ENCODE peak calls at places on chromosomes 12 and 14, in six cellular contexts. F is RWPE2; S is colonic mucosa; W is aorta; T is IMR-90; N is CD4-positive, CD25-positive, alpha-beta regulatory T cell. K is an unnamed sample. For H3K4me1 and H3K36me3, the result is how much of the 10 kb centered on the place peaks cover.

GRCh38 chr12:26700430-26700829 is 132.6 kb downstream of the ITPR2 start:
- DNase-seq in W (no peak), F (no peak), T (no peak), N (no peak), S (no peak), K (no peak)

GRCh38 chr14:105180598-105181528 is at the start of gene NUDT14:
- DNase-seq in N (peak), S (peak), W (peak), T (peak), F (no peak), K (peak)

GRCh38 chr12:115474525-115475353 is 790.8 kb upstream of the TBX3 start:
- DNase-seq in W (no peak), S (no peak), N (no peak), F (no peak), T (no peak), K (peak)

GRCh38 chr14:36438883-36439282 is 81.1 kb downstream of the NKX2-1 start:
- DNase-seq in F (no peak), S (no peak), T (no peak), N (no peak), W (no peak), K (no peak)

GRCh38 chr12:3135522-3136461 is 58.6 kb downstream of the TSPAN9 start:
- DNase-seq in N (peak), S (peak), T (peak), F (no peak), W (peak), K (peak)

GRCh38 chr14:53331247-53331646 is 178.1 kb upstream of the DDHD1 start:
- DNase-seq in T (peak), F (no peak), S (no peak), W (no peak), N (no peak), K (no peak)

GRCh38 chr14:90696728-90697127 is 119.5 kb downstream of the TTC7B start:
- DNase-seq in F (no peak), N (no peak), S (no peak), T (no peak), W (no peak), K (no peak)

GRCh38 chr12:52561880-52562449 is 9.0 kb upstream of the KRT71 start:
- DNase-seq in F (no peak), T (no peak), W (no peak), N (no peak), S (no peak), K (no peak)

GRCh38 chr14:21704340-21704737 is 30.7 kb upstream of the OR4E1 start:
- DNase-seq in N (no peak), F (no peak), T (no peak), S (peak), W (no peak), K (no peak)

GRCh38 chr14:36672095-36672494 is 10.4 kb downstream of the PAX9 start:
- DNase-seq in T (no peak), W (no peak), F (no peak), N (no peak), S (no peak), K (no peak)

GRCh38 chr14:29925106-29925722 is 2.4 kb downstream of the PRKD1 start:
- DNase-seq in W (no peak), F (no peak), S (no peak), T (peak), N (no peak), K (no peak)
- H3K4me3 ChIP-seq in W (peak), F (no peak), S (no peak), T (peak), N (no peak), K (no peak)

GRCh38 chr12:123939716-123940626 is 32.7 kb downstream of the CCDC92 start:
- DNase-seq in F (no peak), T (no peak), W (no peak), N (no peak), S (no peak), K (no peak)
- H3K4me1 ChIP-seq in F (under half), T (under half), W (under half), N (under half), S (under half), K (under half)

DNA sequence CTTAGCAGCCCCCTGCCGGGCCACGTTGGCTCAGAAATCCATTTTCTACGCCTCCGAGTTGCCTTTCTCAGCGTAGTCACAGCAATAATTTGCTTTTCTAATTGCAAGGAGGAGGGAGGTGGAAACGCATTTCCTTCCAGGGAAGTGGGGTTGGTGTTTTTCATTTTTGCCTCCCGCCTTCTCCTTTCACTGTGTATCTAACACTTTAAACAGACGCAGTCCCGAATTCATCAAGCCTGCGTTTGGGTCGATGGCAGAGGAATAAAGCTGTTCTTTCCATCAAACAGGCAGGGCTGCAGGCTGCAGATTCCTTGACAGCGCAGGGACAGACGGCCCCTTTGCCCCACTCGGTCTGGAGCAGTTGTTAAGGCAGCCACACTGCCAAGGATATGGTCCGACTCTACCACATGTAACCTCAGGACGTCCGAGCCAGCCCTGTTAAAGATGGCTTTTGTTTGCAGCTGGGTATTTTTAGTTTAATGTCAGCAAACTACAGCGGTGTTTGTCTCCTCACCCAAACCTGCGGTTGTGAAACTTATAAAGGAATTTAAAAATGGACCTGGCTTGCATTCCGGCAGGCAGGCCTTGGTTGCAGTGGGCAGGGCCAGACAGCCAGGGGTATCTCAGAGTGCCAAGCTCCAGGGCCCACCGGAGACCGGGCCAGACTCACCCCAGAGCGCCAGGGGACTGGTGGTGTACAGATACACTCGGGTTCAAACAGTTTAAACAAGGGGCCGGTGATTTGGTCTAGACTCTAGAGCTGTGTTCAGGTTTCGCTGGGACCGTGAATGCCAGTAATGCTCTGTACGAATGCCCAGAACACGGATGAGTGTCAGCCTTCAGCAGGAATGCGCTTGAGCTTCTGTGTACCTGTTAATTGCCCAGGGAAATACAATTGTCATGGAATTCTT is 2.2 kb downstream of the CHST11 start:
- DNase-seq in W (peak), T (no peak), F (no peak), S (peak), N (no peak), K (no peak)
- H3K36me3 ChIP-seq in W (under half), T (under half), F (under half), S (under half), N (under half), K (under half)

DNA sequence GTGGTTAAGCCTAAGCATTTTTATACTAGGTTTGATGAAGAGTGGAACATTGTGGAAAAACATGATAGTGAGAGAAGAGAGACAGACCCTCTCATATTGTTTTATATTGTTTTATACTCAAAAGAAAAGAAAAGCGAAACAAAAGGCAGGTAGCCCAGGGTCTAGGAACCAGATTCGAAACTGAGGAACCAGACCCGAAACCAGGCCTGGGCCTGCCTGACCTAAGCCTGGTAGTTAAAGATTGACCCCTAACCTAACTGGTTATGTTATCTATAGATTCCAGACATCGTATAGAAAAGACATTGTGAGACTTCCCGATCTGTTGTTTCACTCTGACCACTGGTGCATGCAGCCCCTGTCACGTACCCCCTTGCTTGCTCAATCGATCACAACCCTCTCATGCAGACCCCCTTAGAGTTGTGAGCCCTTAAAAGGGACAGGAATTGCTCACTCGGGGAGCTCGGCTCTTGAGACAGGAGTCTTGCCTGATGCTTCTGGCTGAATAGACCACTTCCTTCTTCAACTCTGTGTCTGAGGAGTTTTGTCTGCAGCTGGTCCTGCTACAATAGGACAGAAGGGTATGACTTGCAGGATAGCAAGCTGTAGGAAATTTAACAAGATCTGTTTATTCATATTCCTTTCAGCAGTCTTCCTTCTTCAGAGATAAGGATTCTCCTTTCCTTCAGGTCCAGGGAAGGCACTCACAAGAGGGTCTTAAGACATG is 147.1 kb upstream of the PLEKHA5 start:
- DNase-seq in T (no peak), N (no peak), F (no peak), W (no peak), S (no peak), K (no peak)
- H3K4me3 ChIP-seq in T (no peak), N (no peak), F (no peak), W (no peak), S (no peak), K (no peak)

DNA sequence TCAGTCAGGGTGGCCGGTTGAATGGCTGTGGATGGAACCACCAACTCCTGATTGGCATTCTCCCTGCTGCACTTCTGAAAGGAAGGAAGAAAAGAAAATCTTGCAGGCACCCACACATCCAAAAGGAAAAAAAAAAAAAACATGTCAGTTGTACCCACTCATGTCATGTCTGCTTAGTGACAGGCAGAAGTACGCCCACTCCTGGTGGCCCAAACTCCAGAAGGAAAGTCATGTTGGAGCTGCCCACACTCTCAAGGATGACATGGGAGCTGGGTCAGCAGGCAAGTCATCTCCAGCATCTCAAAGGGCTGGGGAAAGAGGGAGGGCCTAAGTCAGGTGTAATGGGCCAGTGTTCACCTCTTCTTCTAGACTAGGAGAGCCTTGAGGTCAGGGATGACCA is 1079.1 kb downstream of the BCL11B start:
- DNase-seq in N (no peak), W (no peak), F (no peak), S (no peak), T (no peak), K (no peak)
- H3K4me1 ChIP-seq in N (half or more), W (under half), F (under half), S (under half), T (under half), K (under half)

GRCh38 chr12:6526201-6526600 is 8.1 kb upstream of the GAPDH start:
- DNase-seq in W (no peak), F (no peak), N (no peak), T (no peak), S (no peak), K (no peak)
- H3K36me3 ChIP-seq in W (under half), F (half or more), N (half or more), T (half or more), S (under half), K (under half)

DNA sequence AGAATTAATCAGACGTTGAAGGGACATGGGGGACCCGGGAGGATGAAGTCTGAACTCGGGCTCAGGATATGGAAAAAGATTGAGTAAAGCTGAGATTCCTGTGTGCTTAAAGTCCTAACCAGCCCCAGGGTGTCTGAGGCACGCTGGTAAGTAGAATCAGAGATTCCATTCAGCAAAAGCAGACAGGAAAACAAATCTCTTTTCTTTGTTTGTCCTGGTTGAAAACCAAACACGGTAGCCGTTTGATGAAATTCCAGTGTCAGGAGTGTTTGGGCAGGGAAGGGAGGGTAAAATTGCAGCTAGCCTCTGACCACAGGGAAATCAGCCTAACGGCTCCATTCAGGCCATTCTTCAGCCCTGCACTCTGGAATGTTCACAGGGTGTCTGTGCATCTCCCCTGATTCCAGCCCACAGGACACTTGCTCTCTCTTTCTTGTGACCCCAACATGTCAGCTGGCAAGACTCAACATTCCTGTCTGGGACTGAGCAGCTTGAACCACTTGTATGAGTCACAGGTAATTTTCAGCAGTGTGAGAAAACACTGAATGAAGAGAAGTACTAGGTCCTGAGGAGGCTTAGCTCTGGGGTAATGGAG is 31.0 kb downstream of the NINJ2 start:
- DNase-seq in S (no peak), F (no peak), N (no peak), W (no peak), T (peak), K (peak)
- H3K4me3 ChIP-seq in S (no peak), F (no peak), N (peak), W (no peak), T (no peak), K (no peak)

DNA sequence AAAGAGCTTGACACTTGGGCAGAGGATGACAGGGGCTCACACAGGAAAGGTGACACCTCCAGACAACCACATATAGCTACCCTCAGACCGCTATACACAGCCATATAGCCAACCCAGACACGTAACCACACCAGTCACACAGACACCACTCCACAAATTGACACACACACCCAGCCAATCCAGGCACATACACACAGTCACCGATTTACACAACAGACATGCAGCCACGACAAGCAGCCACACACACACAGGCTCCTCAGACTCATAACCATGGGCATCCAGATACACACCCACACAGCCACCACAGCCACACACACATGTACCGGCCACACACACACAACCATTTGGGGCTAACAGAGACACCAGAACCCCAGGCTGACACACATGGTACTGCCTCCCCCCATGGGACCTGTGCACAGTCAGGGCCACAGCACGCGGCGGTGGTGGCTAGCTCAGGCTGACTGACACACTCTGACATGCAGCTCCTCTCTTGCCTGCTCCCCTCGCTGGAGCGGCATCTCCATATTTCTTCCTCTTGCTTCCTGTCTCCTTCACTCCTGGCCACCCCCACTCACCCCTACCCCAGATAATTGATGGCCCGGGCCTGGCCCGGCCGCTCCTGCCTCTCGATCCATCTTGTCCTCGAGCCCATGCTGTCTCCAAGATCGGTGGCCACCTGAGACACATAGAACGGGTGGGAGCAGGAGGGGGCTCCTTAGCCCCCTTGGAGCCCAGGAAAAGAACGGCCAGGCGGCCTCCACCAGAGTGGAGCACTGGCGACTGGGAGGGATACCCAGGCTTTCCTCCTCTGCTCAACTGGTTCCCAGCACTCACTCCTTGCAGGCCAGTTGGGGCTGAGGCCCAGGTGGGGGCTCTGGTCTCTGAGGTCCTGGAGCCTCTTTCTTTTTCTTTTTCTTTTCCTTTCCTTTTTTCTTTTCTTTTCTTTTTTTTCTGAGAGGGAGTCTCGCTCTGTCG is 6.0 kb upstream of the SHMT2 start:
- DNase-seq in W (no peak), T (no peak), S (no peak), N (no peak), F (no peak), K (no peak)
- H3K4me1 ChIP-seq in W (under half), T (under half), S (under half), N (under half), F (under half), K (under half)